ENCODE peak calls at places on chromosome 15, in four cellular contexts. A is HepG2, O is K562, T is GM12878. X is an unnamed sample.
A peak's percentile ranks its signal among the peaks of the same experiment; 100 is the strongest.

GRCh38 chr15:63372018-63372705 is 9.5 kb downstream of the CA12 start:
- DNase-seq in A (no peak), O (peak; percentile 63), T (no peak), X (no peak)

GRCh38 chr15:42077680-42078079 is 16.7 kb downstream of the PLA2G4D start:
- DNase-seq in A (no peak), O (no peak), T (no peak), X (no peak)

GRCh38 chr15:63492541-63493077 is 11.8 kb upstream of the USP3 start:
- DNase-seq in A (no peak), O (no peak), T (no peak), X (no peak)

GRCh38 chr15:79430901-79431635 is 1.1 kb upstream of the MINAR1 start:
- DNase-seq in A (no peak), O (no peak), T (no peak), X (no peak)

GRCh38 chr15:46677491-46677890 is 1039.8 kb upstream of the SEMA6D start:
- DNase-seq in A (no peak), O (no peak), T (no peak), X (no peak)

GRCh38 chr15:40338921-40339620 is 1.7 kb downstream of the CCDC9B start:
- DNase-seq in A (peak; percentile 85), O (no peak), T (no peak), X (no peak)

GRCh38 chr15:75731248-75732100 is 18.8 kb upstream of the CSPG4 start:
- DNase-seq in A (no peak), O (peak; percentile 21), T (no peak), X (no peak)

GRCh38 chr15:95840004-95840403 is 490.5 kb upstream of the NR2F2 start:
- DNase-seq in A (no peak), O (no peak), T (no peak), X (no peak)

GRCh38 chr15:81292516-81293001 is 31.4 kb downstream of the STARD5 start:
- DNase-seq in A (no peak), O (no peak), T (peak; percentile 74), X (no peak)

GRCh38 chr15:85402195-85402921 is 22.0 kb downstream of the AKAP13 start:
- DNase-seq in A (no peak), O (no peak), T (no peak), X (no peak)

GRCh38 chr15:70078578-70079417 is 18.9 kb downstream of the TLE3 start:
- DNase-seq in A (peak; percentile 92), O (no peak), T (no peak), X (no peak)
- TF ChIP-seq FOXM1 in A (no peak), O (no peak), T (no peak), X (no peak)

DNA sequence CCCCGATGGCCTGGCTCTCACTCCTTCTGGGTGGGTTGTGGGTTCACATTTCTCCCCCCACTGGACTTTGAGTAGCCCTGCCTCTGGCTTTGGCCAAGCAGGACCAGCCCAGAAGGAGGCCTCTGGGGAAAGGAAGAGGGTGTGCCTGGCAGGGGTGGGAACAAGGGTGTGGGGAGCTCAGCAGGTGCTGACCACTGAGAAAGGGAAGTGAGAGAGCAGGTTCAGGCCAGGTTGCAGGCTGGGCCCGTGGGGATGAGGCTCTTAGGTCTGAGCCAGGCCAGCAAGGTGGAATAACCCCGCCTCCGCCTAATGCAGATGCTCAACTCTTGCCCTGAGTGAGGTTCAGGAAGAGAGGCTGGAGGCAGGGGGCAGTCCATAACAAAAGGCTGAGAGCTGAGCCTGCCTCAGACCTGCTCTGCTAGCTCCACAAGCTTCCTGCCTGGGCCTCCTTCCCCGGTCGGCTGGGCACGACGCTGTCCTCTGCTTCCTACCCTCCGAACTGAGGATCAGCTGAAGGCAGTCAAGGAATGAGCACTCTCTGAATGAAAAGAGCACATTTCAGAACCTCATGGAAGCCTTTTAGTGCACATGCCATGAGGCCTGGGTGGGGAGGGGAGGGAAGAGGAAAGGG is 82.7 kb downstream of the TLE3 start:
- DNase-seq in A (no peak), O (no peak), T (peak; percentile 93), X (no peak)
- TF ChIP-seq TARDBP in A (no peak), O (no peak), T (no peak), X (no peak)

GRCh38 chr15:78125267-78125666 is 6.0 kb downstream of the CIB2 start:
- DNase-seq in A (no peak), O (no peak), T (no peak), X (no peak)

GRCh38 chr15:78120523-78120922 is 10.7 kb downstream of the CIB2 start:
- DNase-seq in A (no peak), O (no peak), T (no peak), X (no peak)
- TF ChIP-seq SP1 in A (no peak), O (no peak), T (no peak), X (no peak)

GRCh38 chr15:98597666-98598065 is 50.7 kb upstream of the IGF1R start:
- DNase-seq in A (no peak), O (no peak), T (no peak), X (no peak)
- TF ChIP-seq FOXM1 in A (no peak), O (no peak), T (no peak), X (no peak)

GRCh38 chr15:74032046-74032445 is 37.5 kb downstream of the PML start:
- DNase-seq in A (no peak), O (no peak), T (no peak), X (no peak)
- TF ChIP-seq TARDBP in A (no peak), O (no peak), T (no peak), X (no peak)

GRCh38 chr15:76795217-76795616 is 109.9 kb downstream of the SCAPER start:
- DNase-seq in A (no peak), O (no peak), T (no peak), X (no peak)
- TF ChIP-seq SP1 in A (no peak), O (no peak), T (no peak), X (no peak)

X was measured in HEK293T.